ENCODE peak calls at places on chromosome 2, in nine cellular contexts. One of them, this sample, is unnamed.
A peak's percentile ranks its signal among the peaks of the same experiment; 100 is the strongest.

GRCh38 chr2:68994864-68995263 is 18.1 kb upstream of the ANTXR1 start:
- DNase-seq in amniotic stem cell: no peak
- DNase-seq in neural crest cell: no peak
- DNase-seq in fibroblast of villous mesenchyme: peak; percentile 33
- DNase-seq in CD4-positive, alpha-beta T cell: no peak
- DNase-seq in aorta: peak; percentile 81
- DNase-seq in HuH-7: no peak
- DNase-seq in NCI-H69: no peak
- DNase-seq in posterior vena cava: peak; percentile 87
- DNase-seq in this sample: no peak

GRCh38 chr2:126385441-126385840 is 270.5 kb upstream of the GYPC start:
- DNase-seq in amniotic stem cell: no peak
- DNase-seq in HuH-7: no peak
- DNase-seq in posterior vena cava: no peak
- DNase-seq in CD4-positive, alpha-beta T cell: no peak
- DNase-seq in neural crest cell: no peak
- DNase-seq in aorta: no peak
- DNase-seq in fibroblast of villous mesenchyme: no peak
- DNase-seq in NCI-H69: no peak
- DNase-seq in this sample: no peak

GRCh38 chr2:200860092-200860795 is 4.2 kb downstream of the CLK1 start:
- DNase-seq in neural crest cell: no peak
- DNase-seq in aorta: no peak
- DNase-seq in HuH-7: no peak
- DNase-seq in amniotic stem cell: no peak
- DNase-seq in CD4-positive, alpha-beta T cell: no peak
- DNase-seq in fibroblast of villous mesenchyme: peak; percentile 48
- DNase-seq in NCI-H69: no peak
- DNase-seq in posterior vena cava: no peak
- DNase-seq in this sample: no peak

GRCh38 chr2:123935405-123935804 is 89.7 kb upstream of the CNTNAP5 start:
- DNase-seq in aorta: no peak
- DNase-seq in posterior vena cava: no peak
- DNase-seq in HuH-7: no peak
- DNase-seq in NCI-H69: no peak
- DNase-seq in neural crest cell: no peak
- DNase-seq in CD4-positive, alpha-beta T cell: no peak
- DNase-seq in fibroblast of villous mesenchyme: no peak
- DNase-seq in amniotic stem cell: no peak
- DNase-seq in this sample: no peak

GRCh38 chr2:191638079-191638801 is 39.7 kb upstream of the NABP1 start:
- DNase-seq in posterior vena cava: no peak
- DNase-seq in HuH-7: no peak
- DNase-seq in aorta: no peak
- DNase-seq in neural crest cell: no peak
- DNase-seq in NCI-H69: peak; percentile 11
- DNase-seq in amniotic stem cell: no peak
- DNase-seq in CD4-positive, alpha-beta T cell: no peak
- DNase-seq in fibroblast of villous mesenchyme: peak; percentile 69
- DNase-seq in this sample: no peak

GRCh38 chr2:199951023-199951422 is 4.3 kb downstream of the TYW5 start:
- DNase-seq in CD4-positive, alpha-beta T cell: no peak
- DNase-seq in aorta: no peak
- DNase-seq in posterior vena cava: no peak
- DNase-seq in amniotic stem cell: no peak
- DNase-seq in NCI-H69: no peak
- DNase-seq in neural crest cell: no peak
- DNase-seq in fibroblast of villous mesenchyme: no peak
- DNase-seq in HuH-7: no peak
- DNase-seq in this sample: no peak

GRCh38 chr2:48694143-48694542 is 61.4 kb downstream of the LHCGR start:
- DNase-seq in aorta: no peak
- DNase-seq in neural crest cell: no peak
- DNase-seq in fibroblast of villous mesenchyme: peak; percentile 26
- DNase-seq in posterior vena cava: no peak
- DNase-seq in CD4-positive, alpha-beta T cell: no peak
- DNase-seq in amniotic stem cell: no peak
- DNase-seq in NCI-H69: no peak
- DNase-seq in HuH-7: no peak
- DNase-seq in this sample: no peak

GRCh38 chr2:127081826-127082633 is 24.9 kb downstream of the BIN1 start:
- DNase-seq in HuH-7: no peak
- DNase-seq in fibroblast of villous mesenchyme: peak; percentile 71
- DNase-seq in NCI-H69: no peak
- DNase-seq in amniotic stem cell: no peak
- DNase-seq in aorta: no peak
- DNase-seq in neural crest cell: no peak
- DNase-seq in CD4-positive, alpha-beta T cell: peak; percentile 69
- DNase-seq in posterior vena cava: no peak
- DNase-seq in this sample: no peak

GRCh38 chr2:190930411-190930810 is 49.8 kb downstream of the GLS start:
- DNase-seq in HuH-7: no peak
- DNase-seq in CD4-positive, alpha-beta T cell: no peak
- DNase-seq in aorta: no peak
- DNase-seq in posterior vena cava: no peak
- DNase-seq in NCI-H69: peak; percentile 12
- DNase-seq in neural crest cell: no peak
- DNase-seq in fibroblast of villous mesenchyme: no peak
- DNase-seq in amniotic stem cell: no peak
- DNase-seq in this sample: no peak

This sample was measured in HFF-Myc.